ENCODE peak calls at places on chromosomes 13 and 19, in ten cellular contexts. S is pancreas; N is GOT3; L is Calu3; Q is EH; O is progenitor cell of endocrine pancreas; U is LHCN-M2; A is activated CD4-positive, alpha-beta T cell treated with anti-CD3 and anti-CD28 coated beads, Interleukin-2, amount 10 ng/mL, durations not matched to agents 7 days and 5 days; K is stimulated activated CD4-positive, alpha-beta T cell treated with anti-CD3 and anti-CD28 coated beads, Interleukin-15, amount 100 ng/mL, for 1 hour; T is foreskin melanocyte. G is an unnamed sample.

GRCh38 chr13:74287672-74288169 is 153.5 kb upstream of the KLF12 start:
- DNase-seq in S (peak), Q (peak), O (no peak), L (peak), N (no peak), A (peak), T (peak), K (peak), U (peak), G (no peak)

GRCh38 chr13:68190826-68191225 is 960.7 kb upstream of the PCDH9 start:
- DNase-seq in S (no peak), N (no peak), Q (no peak), L (peak), K (no peak), U (peak), O (no peak), T (no peak), A (no peak), G (no peak)

GRCh38 chr19:38229585-38230073 is 5.6 kb upstream of the DPF1 start:
- DNase-seq in T (peak), Q (peak), K (peak), N (no peak), S (no peak), A (peak), O (peak), L (peak), U (peak), G (peak)

GRCh38 chr13:48291730-48292129 is 11.8 kb upstream of the RB1 start:
- DNase-seq in A (no peak), U (no peak), L (no peak), O (no peak), K (no peak), N (no peak), Q (no peak), T (no peak), S (no peak), G (no peak)

GRCh38 chr19:48928164-48929005 is 5.1 kb upstream of the DHDH start:
- DNase-seq in K (no peak), Q (no peak), A (no peak), N (no peak), T (no peak), L (peak), S (no peak), O (no peak), U (peak), G (no peak)

GRCh38 chr19:56393119-56394012 is at the start of gene ZNF582:
- DNase-seq in T (peak), Q (peak), U (peak), S (peak), N (peak), K (peak), A (peak), L (peak), O (peak), G (no peak)

GRCh38 chr13:96850538-96850937 is 143.7 kb downstream of the OXGR1 start:
- DNase-seq in L (no peak), T (no peak), Q (no peak), O (no peak), A (no peak), U (no peak), S (no peak), K (no peak), N (no peak), G (no peak)

GRCh38 chr13:103203750-103204330 is 137.6 kb upstream of the SLC10A2 start:
- DNase-seq in A (no peak), T (no peak), O (no peak), S (no peak), K (no peak), Q (no peak), U (no peak), L (no peak), N (no peak), G (no peak)

GRCh38 chr13:40232321-40232720 is 434.1 kb downstream of the FOXO1 start:
- DNase-seq in Q (peak), T (no peak), A (no peak), L (no peak), U (peak), K (no peak), S (no peak), O (no peak), N (no peak), G (no peak)

GRCh38 chr19:38425810-38426466 is at the start of gene RASGRP4:
- DNase-seq in T (no peak), S (no peak), K (peak), L (no peak), Q (no peak), O (no peak), N (no peak), U (no peak), A (peak), G (no peak)

GRCh38 chr13:42548731-42549554 is 25.0 kb upstream of the TNFSF11 start:
- DNase-seq in O (no peak), T (peak), K (no peak), L (no peak), U (peak), S (no peak), Q (no peak), A (no peak), N (no peak), G (no peak)

GRCh38 chr13:28440774-28441532 is 54.0 kb downstream of the FLT1 start:
- DNase-seq in L (no peak), T (no peak), Q (no peak), S (no peak), A (no peak), K (no peak), N (no peak), U (no peak), O (no peak), G (no peak)

GRCh38 chr13:114229486-114229885 is 5.2 kb upstream of the CDC16 start:
- DNase-seq in U (no peak), K (no peak), Q (no peak), S (no peak), L (no peak), N (no peak), O (no peak), T (no peak), A (no peak), G (no peak)

GRCh38 chr19:30165228-30165813 is 206.9 kb upstream of the ZNF536 start:
- DNase-seq in L (no peak), O (no peak), U (no peak), T (no peak), A (no peak), N (peak), K (no peak), Q (no peak), S (no peak), G (no peak)

GRCh38 chr19:58009666-58010301 is 7.2 kb upstream of the ZNF606 start:
- DNase-seq in O (no peak), A (peak), U (no peak), K (peak), Q (peak), L (peak), S (peak), N (no peak), T (peak), G (no peak)

GRCh38 chr13:30192320-30193093 is 114.8 kb downstream of the KATNAL1 start:
- DNase-seq in S (no peak), L (no peak), K (no peak), N (no peak), U (no peak), Q (peak), T (no peak), O (no peak), A (no peak), G (no peak)

GRCh38 chr19:46606019-46606418 is 4.9 kb downstream of the CALM3 start:
- DNase-seq in S (no peak), Q (no peak), U (no peak), O (no peak), N (no peak), T (no peak), A (no peak), K (no peak), L (no peak), G (no peak)

GRCh38 chr19:30228113-30228725 is 144.0 kb upstream of the ZNF536 start:
- DNase-seq in U (no peak), L (no peak), S (no peak), A (no peak), K (no peak), Q (no peak), O (no peak), N (no peak), T (no peak), G (no peak)

GRCh38 chr19:45640849-45641273 is 1.7 kb upstream of the EML2 start:
- DNase-seq in N (no peak), A (peak), T (no peak), K (no peak), S (no peak), O (no peak), L (peak), U (no peak), Q (no peak), G (no peak)

GRCh38 chr19:3710265-3710812 is 2.2 kb downstream of the TJP3 start:
- DNase-seq in Q (peak), O (no peak), T (no peak), A (no peak), L (peak), U (peak), S (peak), N (no peak), K (no peak), G (peak)

GRCh38 chr13:67283602-67284001 is 53.5 kb upstream of the PCDH9 start:
- DNase-seq in A (no peak), K (no peak), L (peak), T (no peak), Q (no peak), O (no peak), S (no peak), U (no peak), N (no peak), G (no peak)

GRCh38 chr13:102548811-102549210 is 48.0 kb upstream of the TPP2 start:
- DNase-seq in S (no peak), O (no peak), U (no peak), A (no peak), Q (no peak), K (no peak), N (no peak), T (no peak), L (no peak), G (no peak)

GRCh38 chr19:28213476-28214082 is 999.4 kb downstream of the UQCRFS1 start:
- DNase-seq in S (no peak), O (no peak), T (no peak), Q (no peak), N (peak), U (no peak), K (no peak), L (no peak), A (no peak), G (no peak)

GRCh38 chr13:22189176-22190048 is 518.5 kb downstream of the FGF9 start:
- DNase-seq in U (no peak), L (no peak), A (no peak), O (no peak), T (no peak), S (no peak), K (no peak), Q (no peak), N (no peak), G (no peak)

GRCh38 chr13:30647824-30648521 is 30.3 kb downstream of the USPL1 start:
- DNase-seq in Q (no peak), O (no peak), S (no peak), A (no peak), L (no peak), T (no peak), N (no peak), U (no peak), K (no peak), G (no peak)

GRCh38 chr19:48110350-48110966 is at the start of gene PLA2G4C:
- DNase-seq in L (peak), N (peak), S (peak), Q (peak), U (peak), K (peak), O (peak), T (peak), A (peak), G (peak)

GRCh38 chr13:26213982-26214381 is 8.1 kb downstream of the RNF6 start:
- DNase-seq in N (no peak), U (no peak), S (no peak), A (no peak), T (no peak), O (no peak), Q (no peak), K (no peak), L (no peak), G (no peak)

GRCh38 chr19:17946965-17947784 is 14.4 kb downstream of the CCDC124 start:
- DNase-seq in A (no peak), T (peak), O (no peak), N (no peak), S (peak), K (no peak), U (no peak), Q (no peak), L (no peak), G (peak)

G was measured in 8988T.